ENCODE peak calls at places on chromosomes 2 and 18, in six cellular contexts. M is GM12878, T is K562, Y is A549, Z is HepG2, D is upper lobe of left lung. V is an unnamed sample. For H3K9me3, the result is how much of the 10 kb centered on the place peaks cover.

GRCh38 chr2:1429895-1430294 is 16.6 kb downstream of the TPO start:
- ATAC-seq in M (no peak), T (no peak), Y (no peak), Z (no peak), D (peak), V (no peak)

GRCh38 chr2:31065356-31065755 is 72.9 kb downstream of the GALNT14 start:
- ATAC-seq in M (no peak), T (no peak), Y (no peak), Z (no peak), D (no peak), V (no peak)

GRCh38 chr2:181193550-181193949 is 213.1 kb downstream of the UBE2E3 start:
- ATAC-seq in M (no peak), T (no peak), Y (no peak), Z (no peak), D (no peak), V (no peak)

GRCh38 chr2:99512081-99512480 is 22.3 kb upstream of the REV1 start:
- ATAC-seq in M (no peak), T (no peak), Y (no peak), Z (no peak), D (no peak), V (peak)

GRCh38 chr2:25804338-25804737 is 73.9 kb downstream of the ASXL2 start:
- ATAC-seq in M (no peak), T (no peak), Y (no peak), Z (no peak), D (no peak), V (no peak)

GRCh38 chr2:229235136-229235914 is 35.8 kb downstream of the PID1 start:
- ATAC-seq in M (no peak), T (no peak), Y (no peak), Z (no peak), D (peak), V (peak)

GRCh38 chr2:71045841-71046495 is 22.5 kb upstream of the NAGK start:
- ATAC-seq in M (no peak), T (no peak), Y (no peak), Z (peak), D (no peak), V (no peak)

GRCh38 chr2:99977947-99978346 is 164.4 kb downstream of the AFF3 start:
- ATAC-seq in M (no peak), T (no peak), Y (no peak), Z (no peak), D (no peak), V (no peak)

GRCh38 chr2:158493458-158493857 is 36.7 kb downstream of the PKP4 start:
- ATAC-seq in M (no peak), T (no peak), Y (no peak), Z (no peak), D (no peak), V (peak)

GRCh38 chr2:76584474-76584873 is 873.8 kb upstream of the GCFC2 start:
- ATAC-seq in M (peak), T (no peak), Y (no peak), Z (no peak), D (no peak), V (no peak)

GRCh38 chr2:148666555-148666954 is 22.0 kb downstream of the EPC2 start:
- ATAC-seq in M (peak), T (no peak), Y (no peak), Z (no peak), D (no peak), V (no peak)

GRCh38 chr18:65415167-65415566 is 335.6 kb upstream of the CDH7 start:
- ATAC-seq in M (no peak), T (no peak), Y (no peak), Z (no peak), D (no peak), V (no peak)

GRCh38 chr2:203338322-203338721 is 10.1 kb downstream of the ABI2 start:
- ATAC-seq in M (no peak), T (no peak), Y (no peak), Z (no peak), D (no peak), V (no peak)

GRCh38 chr2:162113088-162113770 is 38.8 kb downstream of the GCG start:
- ATAC-seq in M (no peak), T (no peak), Y (no peak), Z (peak), D (peak), V (no peak)

GRCh38 chr18:79361766-79362522 is 33.8 kb upstream of the NFATC1 start:
- ATAC-seq in M (no peak), T (no peak), Y (no peak), Z (no peak), D (no peak), V (no peak)

GRCh38 chr2:66443977-66444855 is 9.3 kb downstream of the MEIS1 start:
- ATAC-seq in M (no peak), T (no peak), Y (no peak), Z (no peak), D (peak), V (peak)

GRCh38 chr2:211823886-211824479 is 714.6 kb downstream of the ERBB4 start:
- ATAC-seq in M (no peak), T (no peak), Y (no peak), Z (no peak), D (no peak), V (no peak)

GRCh38 chr2:128273469-128274081 is 45.1 kb downstream of the HS6ST1 start:
- ATAC-seq in M (no peak), T (no peak), Y (no peak), Z (no peak), D (no peak), V (no peak)

GRCh38 chr18:56651771-56652092 is 573 bp downstream of the WDR7 start:
- ATAC-seq in M (peak), T (no peak), Y (no peak), Z (peak), D (no peak), V (no peak)

DNA sequence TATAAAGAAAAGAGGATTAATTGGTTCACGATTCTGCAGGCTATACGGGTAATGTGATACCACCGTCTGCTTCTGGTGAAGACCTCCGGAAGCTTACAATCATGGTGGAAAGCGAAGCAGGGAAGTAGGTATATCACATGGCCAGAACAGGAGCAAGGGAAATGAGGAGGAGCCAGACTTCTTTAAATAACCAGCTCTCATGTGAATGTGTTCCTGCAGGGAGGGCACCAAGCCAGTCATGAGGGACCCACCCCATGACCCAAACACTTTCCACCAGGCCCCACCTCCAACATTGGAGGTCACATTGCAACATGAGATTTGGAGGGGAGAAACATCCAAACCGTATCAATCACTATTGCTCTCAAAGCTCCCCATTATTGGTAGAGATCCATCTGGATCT is 61.8 kb downstream of the EFEMP1 start:
- ATAC-seq in M (no peak), T (no peak), Y (peak), Z (no peak), D (no peak), V (peak)
- H3K4me3 ChIP-seq in M (no peak), T (no peak), Y (no peak), Z (no peak), D (no peak), V (no peak)

DNA sequence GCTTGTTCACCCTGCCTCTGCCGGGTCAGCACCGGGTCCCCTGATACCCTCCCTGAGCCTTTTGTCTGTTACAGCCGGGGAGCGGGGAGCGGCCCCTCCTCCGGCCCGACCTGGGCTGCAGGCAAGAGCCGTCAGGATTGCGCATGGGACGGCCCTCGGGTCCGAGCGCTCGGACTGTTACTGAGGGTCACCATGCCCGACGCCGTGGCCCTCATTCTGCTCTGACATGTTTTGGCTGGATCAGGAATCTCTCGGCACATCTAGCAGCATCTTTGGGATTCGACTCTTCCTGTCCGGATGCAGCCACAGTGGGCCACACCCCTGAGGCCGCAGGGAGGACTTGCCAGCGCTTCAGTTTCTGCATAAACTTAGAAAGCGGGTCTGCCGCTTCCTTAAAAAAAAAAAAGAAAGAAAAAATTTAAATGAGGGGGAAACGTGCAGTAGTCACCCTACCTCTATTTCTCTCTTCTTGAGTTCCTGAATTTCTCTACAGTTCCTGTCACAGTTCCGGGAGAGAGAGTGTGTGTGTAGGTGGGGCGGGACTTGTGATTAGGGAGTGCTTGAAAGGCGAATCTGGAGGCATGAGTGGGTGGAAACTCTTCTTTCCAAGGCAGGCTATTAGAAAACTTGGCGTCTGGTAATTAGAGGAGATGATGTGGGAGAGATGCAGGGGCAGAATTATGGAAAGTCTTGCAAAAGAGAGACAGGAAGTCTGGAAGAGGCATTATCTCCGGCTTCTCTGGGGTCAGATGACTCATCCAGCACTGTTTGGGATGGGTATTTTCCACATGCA is 960 bp downstream of the TMEM87B start:
- ATAC-seq in M (peak), T (peak), Y (peak), Z (peak), D (peak), V (no peak)
- TF ChIP-seq EP300 in M (no peak), T (peak), Y (no peak), Z (no peak), D (no peak), V (no peak)

GRCh38 chr2:190538201-190538600 is 3.7 kb upstream of the NEMP2 start:
- ATAC-seq in M (no peak), T (no peak), Y (no peak), Z (no peak), D (no peak), V (no peak)
- H3K9me3 ChIP-seq in M (under half), T (under half), Y (under half), Z (under half), D (under half), V (under half)

GRCh38 chr2:241879326-241879725 is 9.8 kb downstream of the RTP5 start:
- ATAC-seq in M (no peak), T (no peak), Y (no peak), Z (no peak), D (no peak), V (no peak)

GRCh38 chr2:241882090-241882625 is 12.6 kb downstream of the RTP5 start:
- ATAC-seq in M (peak), T (peak), Y (no peak), Z (peak), D (peak), V (peak)

GRCh38 chr2:241877197-241877685 is 7.7 kb downstream of the RTP5 start:
- ATAC-seq in M (no peak), T (no peak), Y (no peak), Z (peak), D (no peak), V (no peak)

GRCh38 chr2:241878007-241878970 is 8.8 kb downstream of the RTP5 start:
- ATAC-seq in M (peak), T (peak), Y (peak), Z (peak), D (peak), V (peak)

GRCh38 chr2:241880311-241881073 is 11.0 kb downstream of the RTP5 start:
- ATAC-seq in M (no peak), T (no peak), Y (no peak), Z (no peak), D (no peak), V (no peak)
- H3K4me3 ChIP-seq in M (peak), T (peak), Y (peak), Z (no peak), D (peak), V (peak)

GRCh38 chr2:208890486-208890885 is 483.9 kb downstream of the PTH2R start:
- ATAC-seq in M (no peak), T (no peak), Y (no peak), Z (no peak), D (no peak), V (no peak)
- TF ChIP-seq EP300 in M (no peak), T (no peak), Y (no peak), Z (no peak), D (no peak), V (no peak)

DNA sequence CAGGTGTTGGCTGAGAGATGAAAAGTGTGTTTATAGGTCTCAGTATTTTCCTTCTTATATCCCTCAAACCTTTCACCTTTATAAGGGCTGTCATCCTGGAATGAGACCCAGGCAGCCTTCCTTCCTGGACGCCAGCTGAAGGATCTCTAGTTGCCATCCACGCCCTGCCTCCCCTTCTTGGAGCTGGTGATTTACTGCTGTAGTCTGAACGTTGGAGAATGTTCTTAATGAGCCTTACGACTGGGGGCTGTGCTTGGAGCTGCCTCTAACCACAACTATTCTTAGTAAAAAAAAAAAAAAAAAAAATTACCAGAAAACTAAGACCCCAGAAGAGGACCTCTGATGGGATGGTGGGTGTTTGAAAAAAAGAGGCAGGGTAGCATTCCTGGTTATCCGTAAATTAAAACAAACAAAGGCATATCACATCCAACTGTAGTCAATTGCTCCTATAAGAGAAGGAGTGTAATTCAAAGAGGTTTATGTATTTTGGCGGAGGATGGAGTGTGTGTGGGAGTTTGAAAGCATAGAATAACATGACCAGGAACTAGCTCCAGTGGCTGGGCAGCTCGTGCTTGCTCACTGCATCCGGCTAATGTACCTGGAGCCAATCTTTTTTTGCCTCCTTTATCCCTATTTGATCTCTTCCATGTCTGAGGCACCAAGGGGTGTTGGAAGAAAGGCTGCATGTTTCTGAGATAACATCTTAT is 105.4 kb downstream of the QPCT start:
- ATAC-seq in M (no peak), T (no peak), Y (no peak), Z (no peak), D (no peak), V (no peak)
- H3K9me3 ChIP-seq in M (under half), T (under half), Y (under half), Z (under half), D (under half), V (under half)

GRCh38 chr2:10408649-10409579 is 39.2 kb downstream of the ODC1 start:
- ATAC-seq in M (peak), T (peak), Y (peak), Z (peak), D (peak), V (peak)
- H3K4me3 ChIP-seq in M (peak), T (no peak), Y (peak), Z (no peak), D (no peak), V (no peak)

DNA sequence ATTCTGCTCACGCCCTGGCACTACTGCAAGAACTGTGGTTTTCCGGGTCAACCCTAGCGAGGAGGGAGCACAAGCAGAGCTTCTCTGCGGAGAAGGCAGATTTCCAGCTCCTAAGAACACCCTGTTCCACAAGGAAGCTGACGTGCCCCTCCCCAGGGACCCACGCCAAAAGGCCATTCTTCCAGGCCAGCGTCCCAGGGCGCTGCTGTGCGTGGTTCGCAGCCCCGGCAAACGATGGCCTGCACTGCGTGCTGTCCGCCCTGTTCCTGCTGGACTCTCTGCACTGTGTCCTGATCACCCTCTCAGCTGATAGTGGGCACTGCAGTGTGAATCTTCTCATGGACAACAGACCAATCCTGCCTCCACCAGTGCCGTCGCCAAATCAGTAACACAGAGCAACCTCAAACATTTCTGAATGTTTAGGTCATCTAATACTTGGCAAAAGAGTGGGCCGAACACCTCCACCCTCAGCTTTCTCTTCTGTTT is 49.1 kb downstream of the ADI1 start:
- ATAC-seq in M (no peak), T (no peak), Y (no peak), Z (no peak), D (peak), V (peak)
- TF ChIP-seq EP300 in M (no peak), T (no peak), Y (no peak), Z (no peak), D (peak), V (peak)

GRCh38 chr2:89825034-89825433 is 1133.6 kb downstream of the RPIA start:
- ATAC-seq in M (no peak), T (no peak), Y (no peak), Z (no peak), D (no peak), V (no peak)

GRCh38 chr2:89820248-89820647 is 1128.8 kb downstream of the RPIA start:
- ATAC-seq in M (no peak), T (no peak), Y (no peak), Z (no peak), D (no peak), V (no peak)

GRCh38 chr2:89821455-89821945 is 1130.0 kb downstream of the RPIA start:
- ATAC-seq in M (no peak), T (no peak), Y (no peak), Z (no peak), D (no peak), V (no peak)

GRCh38 chr2:89819809-89820208 is 1128.3 kb downstream of the RPIA start:
- ATAC-seq in M (no peak), T (no peak), Y (no peak), Z (no peak), D (no peak), V (no peak)

DNA sequence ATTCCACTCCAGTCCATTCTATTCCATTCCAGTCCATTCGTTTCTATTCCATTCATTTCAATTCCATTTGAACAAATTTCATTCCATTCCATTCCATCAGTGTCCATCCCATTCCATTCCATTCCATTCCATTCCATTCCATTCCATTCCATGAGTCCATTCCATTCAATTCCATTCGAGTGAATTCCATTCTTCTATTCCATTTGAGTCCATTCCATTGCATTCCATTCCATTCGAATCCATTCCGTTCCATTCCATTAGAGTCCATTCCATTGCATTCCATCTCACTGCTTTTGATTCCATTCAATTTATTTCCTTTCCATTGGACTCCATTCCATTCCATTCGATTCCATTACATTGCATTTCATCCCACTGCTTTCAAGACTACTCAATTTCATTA is 1132.1 kb downstream of the RPIA start:
- ATAC-seq in M (no peak), T (no peak), Y (no peak), Z (no peak), D (no peak), V (no peak)
- H3K9me3 ChIP-seq in M (under half), T (under half), Y (under half), Z (under half), D (under half), V (under half)